ENCODE peak calls at places on chromosomes 3 and 15, in five cellular contexts. One of them, this sample, is unnamed.

GRCh38 chr3:15405448-15406050 is 21.8 kb downstream of the METTL6 start:
- DNase-seq in activated CD4-positive, alpha-beta T cell treated with anti-CD3 and anti-CD28 coated beads, Interleukin-2, amount 50 U/mL, for 1 hour: no peak
- DNase-seq in neuronal stem cell: peak
- DNase-seq in left cardiac atrium: no peak
- DNase-seq in AG08396: peak
- DNase-seq in this sample: peak

GRCh38 chr15:40891810-40892448 is 2.3 kb upstream of the VPS18 start:
- DNase-seq in AG08396: no peak
- DNase-seq in activated CD4-positive, alpha-beta T cell treated with anti-CD3 and anti-CD28 coated beads, Interleukin-2, amount 50 U/mL, for 1 hour: no peak
- DNase-seq in left cardiac atrium: no peak
- DNase-seq in neuronal stem cell: no peak
- DNase-seq in this sample: no peak

GRCh38 chr15:22265056-22265945 is 185.0 kb downstream of the OR4M2 start:
- DNase-seq in neuronal stem cell: no peak
- DNase-seq in left cardiac atrium: no peak
- DNase-seq in activated CD4-positive, alpha-beta T cell treated with anti-CD3 and anti-CD28 coated beads, Interleukin-2, amount 50 U/mL, for 1 hour: no peak
- DNase-seq in AG08396: no peak
- DNase-seq in this sample: peak

GRCh38 chr15:74517096-74517495 is 23.9 kb upstream of the ARID3B start:
- DNase-seq in AG08396: no peak
- DNase-seq in left cardiac atrium: no peak
- DNase-seq in neuronal stem cell: no peak
- DNase-seq in activated CD4-positive, alpha-beta T cell treated with anti-CD3 and anti-CD28 coated beads, Interleukin-2, amount 50 U/mL, for 1 hour: no peak
- DNase-seq in this sample: no peak

GRCh38 chr3:134794950-134795775 is at the start of gene EPHB1:
- DNase-seq in neuronal stem cell: peak
- DNase-seq in left cardiac atrium: peak
- DNase-seq in AG08396: peak
- DNase-seq in activated CD4-positive, alpha-beta T cell treated with anti-CD3 and anti-CD28 coated beads, Interleukin-2, amount 50 U/mL, for 1 hour: peak
- DNase-seq in this sample: peak

GRCh38 chr3:64104006-64104405 is 80.7 kb upstream of the PSMD6 start:
- DNase-seq in neuronal stem cell: no peak
- DNase-seq in activated CD4-positive, alpha-beta T cell treated with anti-CD3 and anti-CD28 coated beads, Interleukin-2, amount 50 U/mL, for 1 hour: no peak
- DNase-seq in left cardiac atrium: no peak
- DNase-seq in AG08396: no peak
- DNase-seq in this sample: no peak

GRCh38 chr15:52786436-52787122 is 3.6 kb downstream of the ONECUT1 start:
- DNase-seq in left cardiac atrium: no peak
- DNase-seq in neuronal stem cell: peak
- DNase-seq in AG08396: no peak
- DNase-seq in activated CD4-positive, alpha-beta T cell treated with anti-CD3 and anti-CD28 coated beads, Interleukin-2, amount 50 U/mL, for 1 hour: no peak
- DNase-seq in this sample: no peak

GRCh38 chr3:55690161-55690560 is 203.1 kb upstream of the WNT5A start:
- DNase-seq in AG08396: no peak
- DNase-seq in left cardiac atrium: no peak
- DNase-seq in neuronal stem cell: peak
- DNase-seq in activated CD4-positive, alpha-beta T cell treated with anti-CD3 and anti-CD28 coated beads, Interleukin-2, amount 50 U/mL, for 1 hour: no peak
- DNase-seq in this sample: no peak

GRCh38 chr3:114741066-114741465 is 406.0 kb downstream of the ZBTB20 start:
- DNase-seq in AG08396: peak
- DNase-seq in left cardiac atrium: no peak
- DNase-seq in activated CD4-positive, alpha-beta T cell treated with anti-CD3 and anti-CD28 coated beads, Interleukin-2, amount 50 U/mL, for 1 hour: no peak
- DNase-seq in neuronal stem cell: no peak
- DNase-seq in this sample: no peak

GRCh38 chr15:50996641-50997040 is 88.2 kb downstream of the AP4E1 start:
- DNase-seq in left cardiac atrium: no peak
- DNase-seq in activated CD4-positive, alpha-beta T cell treated with anti-CD3 and anti-CD28 coated beads, Interleukin-2, amount 50 U/mL, for 1 hour: no peak
- DNase-seq in neuronal stem cell: no peak
- DNase-seq in AG08396: peak
- DNase-seq in this sample: no peak

GRCh38 chr15:92882697-92883642 is 17.2 kb upstream of the CHD2 start:
- DNase-seq in neuronal stem cell: no peak
- DNase-seq in activated CD4-positive, alpha-beta T cell treated with anti-CD3 and anti-CD28 coated beads, Interleukin-2, amount 50 U/mL, for 1 hour: peak
- DNase-seq in left cardiac atrium: peak
- DNase-seq in AG08396: peak
- DNase-seq in this sample: no peak

GRCh38 chr15:72168131-72168825 is 29.3 kb downstream of the GRAMD2A start:
- DNase-seq in AG08396: no peak
- DNase-seq in neuronal stem cell: no peak
- DNase-seq in left cardiac atrium: peak
- DNase-seq in activated CD4-positive, alpha-beta T cell treated with anti-CD3 and anti-CD28 coated beads, Interleukin-2, amount 50 U/mL, for 1 hour: no peak
- DNase-seq in this sample: no peak

GRCh38 chr3:30085486-30085885 is 520.9 kb upstream of the TGFBR2 start:
- DNase-seq in left cardiac atrium: no peak
- DNase-seq in neuronal stem cell: no peak
- DNase-seq in AG08396: no peak
- DNase-seq in activated CD4-positive, alpha-beta T cell treated with anti-CD3 and anti-CD28 coated beads, Interleukin-2, amount 50 U/mL, for 1 hour: no peak
- DNase-seq in this sample: no peak

GRCh38 chr3:128449111-128449638 is 17.5 kb downstream of the DNAJB8 start:
- DNase-seq in AG08396: no peak
- DNase-seq in left cardiac atrium: no peak
- DNase-seq in neuronal stem cell: no peak
- DNase-seq in activated CD4-positive, alpha-beta T cell treated with anti-CD3 and anti-CD28 coated beads, Interleukin-2, amount 50 U/mL, for 1 hour: no peak
- DNase-seq in this sample: no peak

GRCh38 chr3:44439499-44440295 is 37.8 kb downstream of the ZNF445 start:
- DNase-seq in AG08396: no peak
- DNase-seq in neuronal stem cell: no peak
- DNase-seq in activated CD4-positive, alpha-beta T cell treated with anti-CD3 and anti-CD28 coated beads, Interleukin-2, amount 50 U/mL, for 1 hour: peak
- DNase-seq in left cardiac atrium: peak
- DNase-seq in this sample: peak

GRCh38 chr3:23702198-23702597 is 103.6 kb upstream of the UBE2E1 start:
- DNase-seq in neuronal stem cell: no peak
- DNase-seq in left cardiac atrium: no peak
- DNase-seq in activated CD4-positive, alpha-beta T cell treated with anti-CD3 and anti-CD28 coated beads, Interleukin-2, amount 50 U/mL, for 1 hour: no peak
- DNase-seq in AG08396: no peak
- DNase-seq in this sample: no peak

GRCh38 chr3:154164387-154164786 is 43.2 kb downstream of the ARHGEF26 start:
- DNase-seq in activated CD4-positive, alpha-beta T cell treated with anti-CD3 and anti-CD28 coated beads, Interleukin-2, amount 50 U/mL, for 1 hour: no peak
- DNase-seq in AG08396: no peak
- DNase-seq in neuronal stem cell: no peak
- DNase-seq in left cardiac atrium: no peak
- DNase-seq in this sample: no peak

GRCh38 chr3:58585994-58586393 is 8.8 kb upstream of the FAM107A start:
- DNase-seq in AG08396: peak
- DNase-seq in neuronal stem cell: no peak
- DNase-seq in left cardiac atrium: no peak
- DNase-seq in activated CD4-positive, alpha-beta T cell treated with anti-CD3 and anti-CD28 coated beads, Interleukin-2, amount 50 U/mL, for 1 hour: no peak
- DNase-seq in this sample: no peak

GRCh38 chr15:101538177-101538576 is 48.7 kb upstream of the PCSK6 start:
- DNase-seq in activated CD4-positive, alpha-beta T cell treated with anti-CD3 and anti-CD28 coated beads, Interleukin-2, amount 50 U/mL, for 1 hour: no peak
- DNase-seq in left cardiac atrium: no peak
- DNase-seq in AG08396: no peak
- DNase-seq in neuronal stem cell: no peak
- DNase-seq in this sample: no peak

GRCh38 chr15:56987286-56987685 is 68.8 kb downstream of the TCF12 start:
- DNase-seq in left cardiac atrium: no peak
- DNase-seq in neuronal stem cell: no peak
- DNase-seq in AG08396: no peak
- DNase-seq in activated CD4-positive, alpha-beta T cell treated with anti-CD3 and anti-CD28 coated beads, Interleukin-2, amount 50 U/mL, for 1 hour: no peak
- DNase-seq in this sample: no peak

GRCh38 chr3:116930786-116931185 is 221.2 kb downstream of the TUSC7 start:
- DNase-seq in left cardiac atrium: no peak
- DNase-seq in neuronal stem cell: no peak
- DNase-seq in activated CD4-positive, alpha-beta T cell treated with anti-CD3 and anti-CD28 coated beads, Interleukin-2, amount 50 U/mL, for 1 hour: no peak
- DNase-seq in AG08396: no peak
- DNase-seq in this sample: no peak

GRCh38 chr3:43372809-43373587 is 86.7 kb downstream of the SNRK start:
- DNase-seq in AG08396: no peak
- DNase-seq in left cardiac atrium: no peak
- DNase-seq in neuronal stem cell: peak
- DNase-seq in activated CD4-positive, alpha-beta T cell treated with anti-CD3 and anti-CD28 coated beads, Interleukin-2, amount 50 U/mL, for 1 hour: no peak
- DNase-seq in this sample: no peak

This sample was measured in naive thymus-derived CD4-positive, alpha-beta T cell.